ENCODE peak calls at places on chromosomes 6 and 20, in four cellular contexts. One of them, this sample, is unnamed.

GRCh38 chr20:43919686-43920403 is 5.2 kb downstream of the TOX2 start:
- DNase-seq in AG10803: no peak
- DNase-seq in effector memory CD4-positive, alpha-beta T cell: no peak
- DNase-seq in AG04450: no peak
- DNase-seq in this sample: no peak

GRCh38 chr6:33822575-33823395 is 19.0 kb upstream of the MLN start:
- DNase-seq in AG10803: no peak
- DNase-seq in effector memory CD4-positive, alpha-beta T cell: no peak
- DNase-seq in AG04450: no peak
- DNase-seq in this sample: no peak

GRCh38 chr6:145278163-145278807 is 457.0 kb downstream of the EPM2A start:
- DNase-seq in AG10803: peak
- DNase-seq in effector memory CD4-positive, alpha-beta T cell: no peak
- DNase-seq in AG04450: no peak
- DNase-seq in this sample: no peak

GRCh38 chr6:159540152-159540551 is 152.9 kb downstream of the SOD2 start:
- DNase-seq in AG10803: no peak
- DNase-seq in effector memory CD4-positive, alpha-beta T cell: no peak
- DNase-seq in AG04450: no peak
- DNase-seq in this sample: no peak

GRCh38 chr6:16674666-16675392 is 86.4 kb downstream of the ATXN1 start:
- DNase-seq in AG10803: peak
- DNase-seq in effector memory CD4-positive, alpha-beta T cell: no peak
- DNase-seq in AG04450: no peak
- DNase-seq in this sample: no peak

GRCh38 chr6:90227165-90227564 is 69.5 kb downstream of the BACH2 start:
- DNase-seq in AG10803: no peak
- DNase-seq in effector memory CD4-positive, alpha-beta T cell: no peak
- DNase-seq in AG04450: no peak
- DNase-seq in this sample: no peak

GRCh38 chr6:133352046-133352445 is 110.9 kb downstream of the EYA4 start:
- DNase-seq in AG10803: no peak
- DNase-seq in effector memory CD4-positive, alpha-beta T cell: no peak
- DNase-seq in AG04450: no peak
- DNase-seq in this sample: no peak

GRCh38 chr6:124962617-124963415 is 579 bp downstream of the RNF217 start:
- DNase-seq in AG10803: peak
- DNase-seq in effector memory CD4-positive, alpha-beta T cell: no peak
- DNase-seq in AG04450: no peak
- DNase-seq in this sample: no peak

GRCh38 chr20:59428441-59429205 is 128.2 kb downstream of the EDN3 start:
- DNase-seq in AG10803: no peak
- DNase-seq in effector memory CD4-positive, alpha-beta T cell: no peak
- DNase-seq in AG04450: no peak
- DNase-seq in this sample: no peak

GRCh38 chr20:40600441-40601235 is 88.4 kb downstream of the MAFB start:
- DNase-seq in AG10803: no peak
- DNase-seq in effector memory CD4-positive, alpha-beta T cell: no peak
- DNase-seq in AG04450: no peak
- DNase-seq in this sample: no peak

GRCh38 chr6:107621216-107621940 is 131.5 kb downstream of the SOBP start:
- DNase-seq in AG10803: no peak
- DNase-seq in effector memory CD4-positive, alpha-beta T cell: no peak
- DNase-seq in AG04450: no peak
- DNase-seq in this sample: no peak

GRCh38 chr6:158161566-158162254 is 6.4 kb downstream of the SERAC1 start:
- DNase-seq in AG10803: no peak
- DNase-seq in effector memory CD4-positive, alpha-beta T cell: no peak
- DNase-seq in AG04450: no peak
- DNase-seq in this sample: no peak

GRCh38 chr6:145842693-145843546 is 28.3 kb upstream of the FBXO30 start:
- DNase-seq in AG10803: peak
- DNase-seq in effector memory CD4-positive, alpha-beta T cell: no peak
- DNase-seq in AG04450: no peak
- DNase-seq in this sample: no peak